ENCODE peak calls at places on chromosomes 2 and 18, in eight cellular contexts. H, G, Q, R, F, X, B and E are unnamed samples. For H3K4me1, the result is how much of the 10 kb centered on the place peaks cover.

GRCh38 chr2:86512034-86512433 is 51.2 kb downstream of the CHMP3 start:
- DNase-seq in H (no peak), G (no peak), Q (no peak), R (no peak), F (no peak), X (no peak), B (no peak), E (no peak)

GRCh38 chr18:41499345-41499744 is 455.7 kb upstream of the PIK3C3 start:
- DNase-seq in H (no peak), G (no peak), Q (no peak), R (no peak), F (no peak), X (no peak), B (no peak), E (no peak)

GRCh38 chr2:76870011-76870410 is 652.2 kb downstream of the LRRTM4 start:
- DNase-seq in H (no peak), G (no peak), Q (no peak), R (no peak), F (no peak), X (no peak), B (no peak), E (no peak)

GRCh38 chr2:117071556-117072102 is 742.9 kb upstream of the DDX18 start:
- DNase-seq in H (no peak), G (no peak), Q (no peak), R (no peak), F (no peak), X (no peak), B (no peak), E (no peak)

GRCh38 chr2:227325824-227326195 is 759 bp downstream of the MFF start:
- DNase-seq in H (peak), G (no peak), Q (peak), R (peak), F (peak), X (peak), B (peak), E (no peak)

GRCh38 chr2:189092936-189093335 is 86.6 kb downstream of the COL5A2 start:
- DNase-seq in H (peak), G (no peak), Q (peak), R (peak), F (no peak), X (peak), B (no peak), E (peak)

GRCh38 chr2:72222829-72223564 is 75.3 kb upstream of the CYP26B1 start:
- DNase-seq in H (peak), G (no peak), Q (no peak), R (no peak), F (no peak), X (no peak), B (no peak), E (no peak)

GRCh38 chr2:102514061-102514785 is 41.2 kb downstream of the SLC9A4 start:
- DNase-seq in H (peak), G (peak), Q (peak), R (no peak), F (no peak), X (no peak), B (peak), E (peak)

GRCh38 chr2:241811209-241811951 is 2.4 kb downstream of the NEU4 start:
- DNase-seq in H (no peak), G (no peak), Q (peak), R (no peak), F (peak), X (no peak), B (no peak), E (no peak)

GRCh38 chr2:160952462-160952861 is 207.8 kb upstream of the TANK start:
- DNase-seq in H (peak), G (no peak), Q (peak), R (no peak), F (peak), X (peak), B (no peak), E (no peak)

GRCh38 chr2:41709702-41710599 is 337.9 kb upstream of the PKDCC start:
- DNase-seq in H (no peak), G (no peak), Q (no peak), R (no peak), F (no peak), X (no peak), B (no peak), E (no peak)

GRCh38 chr2:10385933-10386773 is 62.0 kb downstream of the ODC1 start:
- DNase-seq in H (peak), G (no peak), Q (no peak), R (no peak), F (no peak), X (no peak), B (no peak), E (no peak)

GRCh38 chr2:241859017-241859435 is 332 bp upstream of the PDCD1 start:
- DNase-seq in H (no peak), G (no peak), Q (no peak), R (no peak), F (no peak), X (no peak), B (peak), E (no peak)

GRCh38 chr2:84830095-84830494 is 50.8 kb downstream of the TRABD2A start:
- DNase-seq in H (no peak), G (no peak), Q (peak), R (no peak), F (peak), X (no peak), B (peak), E (peak)

GRCh38 chr2:31233216-31233615 is 736 bp upstream of the EHD3 start:
- DNase-seq in H (no peak), G (no peak), Q (no peak), R (no peak), F (no peak), X (no peak), B (no peak), E (no peak)

GRCh38 chr2:31232586-31232985 is 1.4 kb upstream of the EHD3 start:
- DNase-seq in H (no peak), G (no peak), Q (no peak), R (no peak), F (no peak), X (no peak), B (no peak), E (no peak)

GRCh38 chr2:31235504-31235902 is 1.6 kb downstream of the EHD3 start:
- DNase-seq in H (peak), G (no peak), Q (no peak), R (no peak), F (no peak), X (no peak), B (peak), E (no peak)

GRCh38 chr2:31234690-31235503 is 945 bp downstream of the EHD3 start:
- DNase-seq in H (no peak), G (no peak), Q (no peak), R (no peak), F (no peak), X (no peak), B (no peak), E (no peak)

GRCh38 chr2:31233741-31234689 is at the start of gene EHD3:
- DNase-seq in H (peak), G (no peak), Q (peak), R (peak), F (peak), X (peak), B (peak), E (peak)
- TF ChIP-seq POLR2A in H (peak), G (no peak), Q (peak), R (peak), F (no peak), X (no peak), B (no peak), E (no peak)

GRCh38 chr2:237527241-237527640 is 39.1 kb upstream of the PRLH start:
- DNase-seq in H (no peak), G (no peak), Q (no peak), R (no peak), F (no peak), X (no peak), B (no peak), E (no peak)
- H3K4me1 ChIP-seq in H (under half), G (under half), Q (under half), R (under half), F (under half), X (under half), B (under half), E (under half)

DNA sequence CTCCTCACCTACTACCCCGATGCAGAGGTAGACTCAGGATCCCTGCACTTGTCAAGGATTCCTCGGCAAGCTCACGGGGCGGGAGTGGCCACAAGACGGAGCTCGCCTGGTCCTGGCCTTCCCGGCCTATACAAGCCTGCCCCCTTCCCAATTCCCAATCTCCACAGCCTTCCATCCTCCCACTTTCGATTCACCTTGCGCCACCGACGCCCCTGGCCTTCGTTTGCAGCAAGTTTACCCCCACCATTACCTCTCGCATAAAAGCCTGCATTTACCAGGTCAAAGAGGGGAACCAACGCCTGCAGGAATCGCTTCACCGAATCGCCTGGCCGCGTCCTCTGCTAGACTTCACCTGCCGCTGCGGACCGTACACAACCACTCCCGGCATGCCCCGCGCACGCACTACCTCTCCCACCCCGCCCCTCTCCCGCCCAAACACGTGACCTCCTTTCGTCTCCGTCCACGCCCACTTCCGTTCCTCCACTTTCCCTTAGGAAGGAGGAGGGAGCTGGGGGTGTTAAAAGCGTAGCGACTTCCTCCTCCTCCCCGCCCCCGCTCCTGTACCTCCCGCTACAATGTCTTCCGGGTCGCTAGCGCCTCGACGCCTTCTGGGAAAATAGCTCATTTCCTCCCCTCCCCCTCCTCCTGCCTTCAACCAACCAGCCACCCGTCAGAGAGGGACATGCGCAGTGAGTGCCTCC is at the start of gene ORC4:
- DNase-seq in H (peak), G (peak), Q (peak), R (peak), F (peak), X (peak), B (peak), E (peak)
- TF ChIP-seq POLR2A in H (peak), G (peak), Q (peak), R (peak), F (peak), X (peak), B (peak), E (peak)

GRCh38 chr2:262117-262516 is 1.7 kb downstream of the SH3YL1 start:
- DNase-seq in H (no peak), G (no peak), Q (no peak), R (no peak), F (no peak), X (no peak), B (no peak), E (no peak)
- H3K4me1 ChIP-seq in H (under half), G (under half), Q (under half), R (under half), F (under half), X (half or more), B (under half), E (under half)

GRCh38 chr2:119264781-119265692 is 41.4 kb downstream of the STEAP3 start:
- DNase-seq in H (peak), G (peak), Q (no peak), R (no peak), F (peak), X (peak), B (peak), E (peak)
- TF ChIP-seq POLR2A in H (no peak), G (no peak), Q (no peak), R (no peak), F (no peak), X (no peak), B (no peak), E (no peak)

GRCh38 chr2:113171359-113172075 is 2.3 kb upstream of the PSD4 start:
- DNase-seq in H (no peak), G (no peak), Q (peak), R (no peak), F (no peak), X (no peak), B (no peak), E (no peak)
- H3K4me1 ChIP-seq in H (under half), G (under half), Q (under half), R (under half), F (under half), X (under half), B (under half), E (under half)

GRCh38 chr18:12657849-12658829 is at the start of gene SPIRE1:
- DNase-seq in H (peak), G (no peak), Q (peak), R (peak), F (peak), X (peak), B (peak), E (peak)
- TF ChIP-seq POLR2A in H (no peak), G (peak), Q (peak), R (peak), F (peak), X (peak), B (no peak), E (peak)

DNA sequence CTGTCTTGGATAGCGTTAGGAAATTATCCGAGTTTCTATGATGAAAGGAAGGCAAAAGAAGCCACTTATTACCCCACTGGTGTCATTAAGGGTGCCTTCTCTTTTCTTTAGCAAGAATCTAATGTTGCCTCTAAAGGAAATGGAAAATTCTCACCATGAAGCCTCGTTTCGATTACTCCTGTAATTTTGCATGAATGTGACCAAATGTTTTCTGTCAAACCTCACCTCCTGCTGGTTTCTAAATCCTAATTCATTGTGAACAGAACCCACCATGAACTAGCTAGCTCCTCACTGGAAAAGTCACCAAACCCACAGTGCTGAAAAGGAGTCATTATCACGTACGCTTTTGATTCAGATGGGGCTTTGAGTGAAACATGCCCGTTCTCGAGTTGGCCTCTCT is 119.9 kb downstream of the COPS8 start:
- DNase-seq in H (no peak), G (no peak), Q (no peak), R (no peak), F (no peak), X (no peak), B (no peak), E (no peak)
- H3K4me1 ChIP-seq in H (under half), G (under half), Q (under half), R (under half), F (under half), X (under half), B (under half), E (under half)

GRCh38 chr2:219248845-219249202 is 3.5 kb downstream of the STK16 start:
- DNase-seq in H (no peak), G (no peak), Q (no peak), R (no peak), F (no peak), X (no peak), B (no peak), E (no peak)

GRCh38 chr2:219250044-219250781 is 2.8 kb upstream of the TUBA4B start:
- DNase-seq in H (peak), G (no peak), Q (no peak), R (no peak), F (no peak), X (no peak), B (no peak), E (no peak)

GRCh38 chr2:219247678-219248642 is 2.7 kb downstream of the STK16 start:
- DNase-seq in H (no peak), G (no peak), Q (no peak), R (no peak), F (no peak), X (no peak), B (peak), E (no peak)

GRCh38 chr2:219251656-219252055 is 1.4 kb upstream of the TUBA4B start:
- DNase-seq in H (no peak), G (no peak), Q (no peak), R (no peak), F (no peak), X (no peak), B (no peak), E (no peak)

GRCh38 chr2:219249203-219249980 is 3.7 kb upstream of the TUBA4B start:
- DNase-seq in H (peak), G (no peak), Q (peak), R (peak), F (peak), X (peak), B (no peak), E (peak)
- TF ChIP-seq POLR2A in H (peak), G (no peak), Q (peak), R (no peak), F (no peak), X (peak), B (no peak), E (no peak)

GRCh38 chr2:65130440-65131175 is 702 bp upstream of the RAB1A start:
- DNase-seq in H (no peak), G (no peak), Q (no peak), R (peak), F (no peak), X (no peak), B (peak), E (no peak)

GRCh38 chr2:65137197-65137780 is 7.4 kb upstream of the RAB1A start:
- DNase-seq in H (no peak), G (no peak), Q (no peak), R (no peak), F (no peak), X (no peak), B (no peak), E (no peak)

GRCh38 chr2:65134158-65134557 is 4.3 kb upstream of the RAB1A start:
- DNase-seq in H (no peak), G (no peak), Q (no peak), R (no peak), F (no peak), X (no peak), B (no peak), E (no peak)

GRCh38 chr2:65133626-65134025 is 3.7 kb upstream of the RAB1A start:
- DNase-seq in H (no peak), G (no peak), Q (no peak), R (no peak), F (no peak), X (no peak), B (no peak), E (no peak)

DNA sequence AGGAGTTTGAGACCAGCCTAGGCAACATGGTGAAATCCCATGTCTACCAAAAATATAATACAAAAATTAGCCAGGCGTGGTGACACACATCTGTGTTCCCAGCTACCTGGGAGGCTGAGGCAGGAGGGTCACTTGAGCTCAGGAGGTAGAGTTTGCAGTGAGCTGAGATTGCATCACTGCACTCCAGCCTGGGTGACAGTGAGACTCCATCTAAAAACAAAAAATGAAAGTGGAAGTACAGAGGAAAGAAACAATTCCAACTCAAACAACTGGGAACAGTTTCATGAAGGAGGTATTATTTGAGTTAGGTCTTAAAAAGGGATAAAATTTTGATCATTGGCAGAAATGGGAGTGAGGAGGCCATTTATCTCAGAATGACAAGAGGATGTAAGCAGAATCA is 6.3 kb upstream of the RAB1A start:
- DNase-seq in H (no peak), G (no peak), Q (no peak), R (no peak), F (no peak), X (no peak), B (no peak), E (no peak)
- H3K4me1 ChIP-seq in H (under half), G (under half), Q (under half), R (under half), F (under half), X (under half), B (under half), E (under half)